ENCODE peak calls at places on chromosome 4, in seven cellular contexts. G is AG10803; N is cardiac muscle cell; X is CD8-positive, alpha-beta T cell; F is kidney; C is OCI-LY7; J is cardiac fibroblast. L is an unnamed sample.

GRCh38 chr4:176188654-176189053 is 6.7 kb downstream of the SPATA4 start:
- DNase-seq in N (no peak), X (no peak), C (no peak), J (no peak), F (no peak), G (peak), L (no peak)

GRCh38 chr4:25863906-25864418 is 1.2 kb upstream of the SEL1L3 start:
- DNase-seq in X (no peak), G (no peak), J (no peak), N (peak), C (peak), F (no peak), L (no peak)

GRCh38 chr4:112230879-112231778 is 458 bp upstream of the AP1AR start:
- DNase-seq in C (peak), X (peak), G (peak), J (peak), N (peak), F (peak), L (peak)

GRCh38 chr4:162497564-162498167 is 333.9 kb upstream of the FSTL5 start:
- DNase-seq in C (peak), G (peak), J (peak), N (peak), X (no peak), F (no peak), L (peak)

GRCh38 chr4:53514509-53514908 is 76.8 kb downstream of the LNX1 start:
- DNase-seq in F (no peak), G (no peak), J (no peak), C (no peak), N (no peak), X (no peak), L (no peak)

GRCh38 chr4:138199568-138200235 is 42.4 kb downstream of the SLC7A11 start:
- DNase-seq in N (no peak), F (no peak), G (no peak), J (peak), C (no peak), X (no peak), L (no peak)

GRCh38 chr4:186724861-186725419 is 1.3 kb upstream of the FAT1 start:
- DNase-seq in N (peak), C (no peak), F (no peak), J (peak), X (no peak), G (peak), L (no peak)

GRCh38 chr4:175998782-175999181 is 66.9 kb upstream of the WDR17 start:
- DNase-seq in X (no peak), G (no peak), C (peak), J (peak), F (no peak), N (no peak), L (no peak)

GRCh38 chr4:2793578-2793919 is 664 bp downstream of the SH3BP2 start:
- DNase-seq in N (no peak), J (peak), G (peak), F (peak), X (peak), C (no peak), L (no peak)

GRCh38 chr4:2713337-2713736 is 42.8 kb downstream of the TNIP2 start:
- DNase-seq in N (no peak), F (no peak), X (no peak), J (no peak), C (no peak), G (no peak), L (no peak)

GRCh38 chr4:1608196-1608820 is 75.8 kb downstream of the FAM53A start:
- DNase-seq in G (no peak), J (no peak), C (no peak), F (peak), N (no peak), X (no peak), L (no peak)

GRCh38 chr4:173073939-173074500 is 94.6 kb upstream of the GALNT7 start:
- DNase-seq in C (no peak), J (no peak), X (no peak), F (no peak), N (no peak), G (no peak), L (no peak)

GRCh38 chr4:61805237-61805636 is 605.1 kb downstream of the ADGRL3 start:
- DNase-seq in G (no peak), C (no peak), N (no peak), X (no peak), J (no peak), F (no peak), L (no peak)

GRCh38 chr4:100591156-100591876 is 73.5 kb upstream of the EMCN start:
- DNase-seq in X (peak), G (no peak), J (no peak), C (no peak), N (peak), F (no peak), L (no peak)

GRCh38 chr4:8534601-8535000 is 45.6 kb upstream of the GPR78 start:
- DNase-seq in X (no peak), F (no peak), C (no peak), N (no peak), G (no peak), J (no peak), L (no peak)

GRCh38 chr4:152585036-152585439 is 49.1 kb upstream of the FBXW7 start:
- DNase-seq in G (no peak), N (no peak), X (no peak), J (no peak), F (no peak), C (peak), L (peak)

GRCh38 chr4:176780995-176781738 is 11.6 kb downstream of the VEGFC start:
- DNase-seq in J (peak), C (no peak), G (peak), F (no peak), X (no peak), N (no peak), L (no peak)

GRCh38 chr4:147580396-147580795 is 36.8 kb upstream of the TMEM184C start:
- DNase-seq in N (no peak), C (no peak), G (no peak), F (no peak), X (no peak), J (peak), L (no peak)

GRCh38 chr4:153211986-153212720 is 7.9 kb downstream of the TRIM2 start:
- DNase-seq in J (peak), C (no peak), N (no peak), G (peak), X (no peak), F (no peak), L (no peak)

GRCh38 chr4:180057891-180058643 is 2185.1 kb upstream of the TENM3 start:
- DNase-seq in J (peak), N (peak), C (no peak), X (no peak), G (no peak), F (peak), L (no peak)

GRCh38 chr4:8168232-8168631 is 9.6 kb upstream of the ABLIM2 start:
- DNase-seq in F (no peak), N (no peak), G (no peak), C (no peak), J (no peak), X (no peak), L (no peak)

GRCh38 chr4:73631565-73632226 is 11.5 kb upstream of the RASSF6 start:
- DNase-seq in G (no peak), N (no peak), X (no peak), J (no peak), C (no peak), F (no peak), L (no peak)

GRCh38 chr4:2048831-2049230 is 10.3 kb upstream of the NAT8L start:
- DNase-seq in C (no peak), G (no peak), X (no peak), N (no peak), F (peak), J (peak), L (no peak)

GRCh38 chr4:184978211-184978610 is 40.1 kb upstream of the HELT start:
- DNase-seq in J (peak), X (no peak), F (no peak), N (no peak), C (no peak), G (no peak), L (no peak)

GRCh38 chr4:52979821-52980590 is 117.9 kb downstream of the RASL11B start:
- DNase-seq in X (no peak), J (no peak), F (no peak), G (no peak), N (no peak), C (no peak), L (no peak)

GRCh38 chr4:56506110-56506705 is 617 bp downstream of the ARL9 start:
- DNase-seq in F (no peak), N (peak), G (no peak), X (no peak), J (peak), C (no peak), L (no peak)

GRCh38 chr4:82715731-82716617 is 82.6 kb downstream of the SCD5 start:
- DNase-seq in X (no peak), G (peak), N (no peak), C (no peak), J (peak), F (no peak), L (no peak)

GRCh38 chr4:182560358-182560757 is 317.2 kb downstream of the TENM3 start:
- DNase-seq in C (no peak), J (peak), N (no peak), G (peak), F (no peak), X (no peak), L (no peak)

GRCh38 chr4:89586864-89587263 is 250.1 kb downstream of the SNCA start:
- DNase-seq in F (no peak), X (no peak), C (no peak), J (peak), N (no peak), G (peak), L (no peak)

GRCh38 chr4:122703868-122704267 is 28.6 kb upstream of the BBS12 start:
- DNase-seq in X (no peak), C (no peak), F (no peak), G (peak), N (no peak), J (no peak), L (no peak)

GRCh38 chr4:8293131-8293975 is 23.8 kb downstream of the HTRA3 start:
- DNase-seq in C (no peak), N (no peak), X (no peak), G (no peak), J (no peak), F (peak), L (no peak)

GRCh38 chr4:147843162-147843561 is 111.3 kb downstream of the ARHGAP10 start:
- DNase-seq in G (no peak), J (no peak), C (peak), F (no peak), N (no peak), X (no peak), L (no peak)

GRCh38 chr4:74473155-74473811 is 28.3 kb downstream of the AREG start:
- DNase-seq in X (no peak), F (no peak), N (no peak), C (no peak), G (peak), J (peak), L (no peak)

GRCh38 chr4:155675709-155676429 is 9.2 kb downstream of the GUCY1A1 start:
- DNase-seq in F (no peak), N (no peak), C (no peak), G (peak), J (no peak), X (no peak), L (no peak)

GRCh38 chr4:6731301-6731641 is 15.3 kb downstream of the BLOC1S4 start:
- DNase-seq in G (no peak), J (no peak), N (no peak), F (no peak), X (no peak), C (no peak), L (no peak)

GRCh38 chr4:6731780-6732179 is 15.8 kb downstream of the BLOC1S4 start:
- DNase-seq in N (no peak), C (no peak), J (no peak), F (no peak), G (no peak), X (no peak), L (no peak)

GRCh38 chr4:6734165-6734786 is 18.3 kb downstream of the BLOC1S4 start:
- DNase-seq in G (no peak), J (no peak), N (no peak), C (no peak), X (no peak), F (no peak), L (no peak)

GRCh38 chr4:6732441-6733357 is 16.7 kb downstream of the BLOC1S4 start:
- DNase-seq in N (peak), X (no peak), C (no peak), F (peak), J (peak), G (peak), L (no peak)

DNA sequence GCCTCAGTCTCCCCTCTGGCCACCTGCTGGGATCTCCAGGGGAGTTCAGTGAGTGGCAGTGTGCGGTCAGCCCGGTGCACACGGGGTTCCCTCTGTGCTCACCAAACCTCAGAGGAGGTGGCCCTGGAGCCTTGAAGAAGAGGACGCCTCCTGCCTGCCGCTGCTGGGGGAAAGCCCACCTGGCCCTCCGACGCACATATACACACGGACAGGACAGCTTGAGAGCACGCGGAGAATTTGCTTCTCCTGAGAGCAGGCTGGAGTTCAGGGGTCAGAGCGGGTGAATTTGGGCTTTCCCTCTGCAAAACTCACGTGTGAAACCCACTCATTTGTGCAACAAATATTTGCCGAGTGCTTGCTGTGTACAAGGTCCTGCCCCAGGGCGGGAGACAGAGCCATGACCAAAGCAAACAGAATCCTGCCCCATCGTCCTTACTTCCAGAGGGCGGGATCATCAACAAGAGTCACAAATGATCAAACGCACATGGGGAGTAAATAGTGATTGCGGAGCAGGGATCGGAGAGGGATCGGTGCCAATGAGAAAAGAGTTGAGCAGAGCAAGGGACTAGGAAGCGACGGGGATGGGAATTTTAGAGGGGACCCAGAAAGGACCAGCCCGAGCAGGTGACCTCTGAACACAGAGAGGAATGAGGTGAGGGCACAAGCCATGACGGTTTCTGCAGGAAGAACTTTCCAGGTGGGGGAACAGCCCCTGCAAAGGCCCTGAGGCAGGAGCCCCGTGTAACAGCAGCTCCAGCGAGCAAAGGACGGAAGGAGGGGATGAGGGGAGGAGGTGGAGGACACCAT is 17.6 kb downstream of the BLOC1S4 start:
- DNase-seq in N (no peak), X (no peak), F (no peak), C (no peak), J (no peak), G (no peak), L (no peak)
- H3K4me3 ChIP-seq in N (no peak), X (no peak), F (no peak), C (no peak), J (no peak), G (no peak), L (no peak)

DNA sequence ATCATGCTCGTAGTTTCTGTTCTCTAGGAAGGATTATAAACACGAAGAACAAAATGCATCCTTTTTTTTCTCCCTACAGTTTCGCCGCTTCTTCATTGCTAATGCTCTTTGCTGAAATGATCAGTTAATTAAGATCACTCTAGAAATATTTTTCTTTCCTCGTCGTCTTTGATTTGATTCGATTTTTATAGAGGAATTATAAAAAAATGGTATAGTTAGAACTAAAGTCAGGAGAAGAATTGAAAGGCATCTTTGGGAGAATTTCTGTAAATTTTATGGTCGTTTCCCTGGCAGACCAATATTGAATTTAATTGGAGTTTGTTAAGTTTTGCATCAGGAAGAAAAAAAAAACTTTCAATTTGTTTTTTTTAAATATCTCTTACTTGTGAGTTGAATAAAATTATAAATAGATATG is 1.1 kb upstream of the NKX3-2 start:
- DNase-seq in G (no peak), F (no peak), N (no peak), X (no peak), J (no peak), C (no peak), L (no peak)
- H3K4me3 ChIP-seq in G (no peak), F (peak), N (peak), X (peak), J (no peak), C (peak), L (no peak)

GRCh38 chr4:118346495-118346894 is 6.3 kb downstream of the PRSS12 start:
- DNase-seq in J (no peak), F (no peak), X (no peak), G (no peak), N (no peak), C (no peak), L (no peak)

GRCh38 chr4:118344801-118345200 is 8.0 kb downstream of the PRSS12 start:
- DNase-seq in C (no peak), F (no peak), X (no peak), N (no peak), G (no peak), J (no peak), L (no peak)

GRCh38 chr4:118340109-118340508 is 12.7 kb downstream of the PRSS12 start:
- DNase-seq in X (no peak), C (no peak), F (no peak), N (no peak), G (peak), J (no peak), L (no peak)

GRCh38 chr4:118345813-118346212 is 7.0 kb downstream of the PRSS12 start:
- DNase-seq in J (peak), X (no peak), N (no peak), F (no peak), G (no peak), C (no peak), L (no peak)

GRCh38 chr4:118343501-118343900 is 9.3 kb downstream of the PRSS12 start:
- DNase-seq in J (no peak), N (no peak), C (no peak), F (no peak), G (no peak), X (no peak), L (no peak)
- H3K4me3 ChIP-seq in J (no peak), N (no peak), C (no peak), F (no peak), G (no peak), X (no peak), L (no peak)

DNA sequence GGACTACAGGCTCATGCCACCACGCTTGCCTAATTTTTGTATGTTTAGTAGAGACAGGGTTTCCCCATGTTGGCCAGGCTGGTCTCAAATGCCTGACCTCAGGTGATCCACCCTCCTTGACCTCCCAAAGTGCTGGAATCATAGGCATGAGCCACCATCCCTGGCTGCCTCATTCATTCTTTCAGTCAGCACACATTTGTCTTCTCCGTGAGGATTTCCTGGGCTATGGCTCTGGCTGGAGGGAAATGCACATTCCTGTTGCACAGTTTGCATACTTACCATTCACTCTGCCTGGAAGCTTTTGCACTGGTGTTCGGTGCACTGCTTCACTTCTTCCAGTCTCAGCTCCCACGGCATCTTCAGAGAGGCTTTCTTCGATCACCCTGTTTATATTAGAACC is 267.8 kb downstream of the STIM2 start:
- DNase-seq in G (no peak), N (no peak), J (no peak), C (no peak), X (no peak), F (no peak), L (no peak)
- H3K4me3 ChIP-seq in G (no peak), N (no peak), J (no peak), C (no peak), X (no peak), F (no peak), L (no peak)

GRCh38 chr4:64195582-64195981 is 213.7 kb downstream of the TECRL start:
- DNase-seq in F (no peak), X (no peak), N (no peak), C (no peak), G (no peak), J (no peak), L (no peak)
- H3K4me3 ChIP-seq in F (no peak), X (no peak), N (no peak), C (no peak), G (no peak), J (no peak), L (no peak)

GRCh38 chr4:150323551-150324325 is 245.5 kb downstream of the DCLK2 start:
- DNase-seq in X (no peak), J (peak), G (peak), C (no peak), F (no peak), N (no peak), L (no peak)

GRCh38 chr4:150328496-150328895 is 250.3 kb downstream of the DCLK2 start:
- DNase-seq in C (no peak), N (no peak), G (no peak), F (no peak), J (no peak), X (no peak), L (no peak)

GRCh38 chr4:150327262-150327780 is 249.1 kb downstream of the DCLK2 start:
- DNase-seq in F (no peak), C (no peak), N (no peak), J (no peak), G (no peak), X (no peak), L (no peak)

GRCh38 chr4:150329338-150329737 is 251.1 kb downstream of the DCLK2 start:
- DNase-seq in C (no peak), N (no peak), X (no peak), G (no peak), F (no peak), J (no peak), L (no peak)

DNA sequence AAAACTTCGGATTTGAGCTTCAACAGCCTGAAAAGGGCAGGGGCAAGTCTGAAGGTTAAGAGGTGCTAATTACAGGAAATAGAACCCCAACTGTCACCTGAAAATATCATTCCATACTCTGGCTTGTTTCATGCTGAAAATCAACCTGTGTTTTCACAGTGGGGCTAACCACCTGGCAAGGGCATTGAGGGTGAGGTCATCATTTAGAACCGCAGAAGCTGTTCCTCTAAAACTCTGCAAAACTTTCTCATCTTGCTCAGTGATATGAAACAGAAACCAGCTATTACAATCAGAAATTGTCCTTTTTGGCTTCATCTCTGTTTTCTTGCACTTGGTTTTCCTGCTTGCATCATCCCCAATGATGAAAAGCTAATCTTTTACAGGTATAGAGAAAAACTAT is 247.6 kb downstream of the DCLK2 start:
- DNase-seq in F (no peak), N (no peak), C (no peak), J (no peak), G (no peak), X (no peak), L (no peak)
- H3K4me3 ChIP-seq in F (no peak), N (no peak), C (no peak), J (no peak), G (no peak), X (no peak), L (no peak)

GRCh38 chr4:144650311-144650820 is 4.4 kb downstream of the HHIP start:
- DNase-seq in C (no peak), F (no peak), X (no peak), G (no peak), N (no peak), J (no peak), L (no peak)
- H3K4me3 ChIP-seq in C (no peak), F (no peak), X (no peak), G (no peak), N (no peak), J (peak), L (no peak)

L was measured in GM12864.